ENCODE peak calls at places on chromosome X, in nine cellular contexts. C is A673; E is neuronal stem cell; Q is stimulated activated CD4-positive, alpha-beta T cell treated with anti-CD3 and anti-CD28 coated beads, Interleukin-4, amount 100 ng/mL, for 48 hours; X is SK-N-DZ; D is GM23248; R is iris pigment epithelial cell; H is renal cortical epithelial cell; B is heart right ventricle. G is an unnamed sample.
A peak's percentile ranks its signal among the peaks of the same experiment; 100 is the strongest.

GRCh38 chrX:85365370-85365995 is 14.0 kb downstream of the POF1B start:
- DNase-seq in B (no peak), X (no peak), H (no peak), E (no peak), D (no peak), C (no peak), R (no peak), Q (no peak), G (no peak)

GRCh38 chrX:13220916-13221315 is 98.9 kb downstream of the ATXN3L start:
- DNase-seq in H (peak; percentile 97), E (no peak), D (peak; percentile 44), B (no peak), Q (no peak), C (no peak), X (no peak), R (peak; percentile 95), G (peak; percentile 74)

GRCh38 chrX:110006826-110007375 is 4.0 kb downstream of the TMEM164 start:
- DNase-seq in H (peak; percentile 15), Q (no peak), X (no peak), C (no peak), D (peak; percentile 14), E (no peak), R (peak; percentile 53), B (no peak), G (peak; percentile 22)

GRCh38 chrX:18613930-18614639 is 57.8 kb downstream of the RS1 start:
- DNase-seq in B (no peak), X (no peak), C (no peak), H (no peak), Q (no peak), R (no peak), E (no peak), D (no peak), G (no peak)

GRCh38 chrX:118497180-118497814 is 1.7 kb downstream of the DOCK11 start:
- DNase-seq in C (no peak), H (no peak), B (no peak), X (no peak), R (no peak), E (no peak), Q (no peak), D (no peak), G (no peak)

GRCh38 chrX:65667503-65668355 is at the start of gene MSN:
- DNase-seq in H (no peak), B (peak; percentile 84), Q (peak; percentile 57), E (peak; percentile 23), C (peak; percentile 57), X (no peak), R (peak; percentile 46), D (peak; percentile 79), G (peak; percentile 35)

GRCh38 chrX:134669378-134670098 is 11.3 kb upstream of the PLAC1 start:
- DNase-seq in H (peak; percentile 31), Q (no peak), D (peak; percentile 93), R (peak; percentile 93), B (peak; percentile 10), C (no peak), E (no peak), X (no peak), G (peak; percentile 92)

GRCh38 chrX:132474522-132474921 is 14.3 kb downstream of the MBNL3 start:
- DNase-seq in R (peak; percentile 3), X (no peak), Q (no peak), H (no peak), D (peak; percentile 30), E (no peak), C (no peak), B (no peak), G (peak; percentile 10)

GRCh38 chrX:153794897-153795816 is 689 bp downstream of the SSR4 start:
- DNase-seq in E (no peak), H (no peak), X (no peak), B (no peak), R (peak; percentile 18), C (no peak), D (peak; percentile 52), Q (no peak), G (peak; percentile 3)

G was measured in fibroblast of mammary gland.